ENCODE peak calls at places on chromosomes 4 and X, in seven cellular contexts. One of them, this sample, is unnamed.
A peak's percentile ranks its signal among the peaks of the same experiment; 100 is the strongest.

GRCh38 chr4:38242822-38243384 is 282.7 kb downstream of the PTTG2 start:
- DNase-seq in suprapubic skin: no peak
- DNase-seq in GM12878: no peak
- DNase-seq in breast epithelium: no peak
- DNase-seq in HepG2: no peak
- DNase-seq in stomach: no peak
- DNase-seq in sigmoid colon: no peak
- DNase-seq in this sample: no peak

GRCh38 chr4:61714387-61714890 is 514.3 kb downstream of the ADGRL3 start:
- DNase-seq in suprapubic skin: no peak
- DNase-seq in GM12878: no peak
- DNase-seq in breast epithelium: no peak
- DNase-seq in HepG2: no peak
- DNase-seq in stomach: no peak
- DNase-seq in sigmoid colon: no peak
- DNase-seq in this sample: no peak

GRCh38 chrX:87634361-87634760 is 116.8 kb downstream of the KLHL4 start:
- DNase-seq in suprapubic skin: no peak
- DNase-seq in GM12878: no peak
- DNase-seq in breast epithelium: no peak
- DNase-seq in HepG2: no peak
- DNase-seq in stomach: no peak
- DNase-seq in sigmoid colon: no peak
- DNase-seq in this sample: no peak

GRCh38 chr4:139950568-139950967 is 203.4 kb downstream of the MAML3 start:
- DNase-seq in suprapubic skin: no peak
- DNase-seq in GM12878: peak; percentile 83
- DNase-seq in breast epithelium: no peak
- DNase-seq in HepG2: no peak
- DNase-seq in stomach: no peak
- DNase-seq in sigmoid colon: no peak
- DNase-seq in this sample: no peak

GRCh38 chr4:83231620-83232056 is 53.0 kb downstream of the COQ2 start:
- DNase-seq in suprapubic skin: no peak
- DNase-seq in GM12878: peak; percentile 88
- DNase-seq in breast epithelium: no peak
- DNase-seq in HepG2: peak; percentile 60
- DNase-seq in stomach: no peak
- DNase-seq in sigmoid colon: no peak
- DNase-seq in this sample: no peak

GRCh38 chr4:78962597-78963115 is 23.4 kb upstream of the PAQR3 start:
- DNase-seq in suprapubic skin: no peak
- DNase-seq in GM12878: no peak
- DNase-seq in breast epithelium: no peak
- DNase-seq in HepG2: no peak
- DNase-seq in stomach: no peak
- DNase-seq in sigmoid colon: no peak
- DNase-seq in this sample: no peak

GRCh38 chr4:955161-955921 is 18.0 kb downstream of the DGKQ start:
- DNase-seq in suprapubic skin: no peak
- DNase-seq in GM12878: no peak
- DNase-seq in breast epithelium: peak; percentile 2
- DNase-seq in HepG2: no peak
- DNase-seq in stomach: no peak
- DNase-seq in sigmoid colon: peak; percentile 60
- DNase-seq in this sample: no peak

GRCh38 chrX:43676960-43677582 is 21.0 kb downstream of the MAOA start:
- DNase-seq in suprapubic skin: no peak
- DNase-seq in GM12878: no peak
- DNase-seq in breast epithelium: no peak
- DNase-seq in HepG2: peak; percentile 77
- DNase-seq in stomach: no peak
- DNase-seq in sigmoid colon: no peak
- DNase-seq in this sample: no peak

GRCh38 chrX:18920079-18920478 is 63.8 kb downstream of the PHKA2 start:
- DNase-seq in suprapubic skin: no peak
- DNase-seq in GM12878: no peak
- DNase-seq in breast epithelium: no peak
- DNase-seq in HepG2: no peak
- DNase-seq in stomach: no peak
- DNase-seq in sigmoid colon: peak; percentile 7
- DNase-seq in this sample: no peak

GRCh38 chr4:143768007-143768591 is 67.6 kb upstream of the FREM3 start:
- DNase-seq in suprapubic skin: no peak
- DNase-seq in GM12878: no peak
- DNase-seq in breast epithelium: no peak
- DNase-seq in HepG2: no peak
- DNase-seq in stomach: no peak
- DNase-seq in sigmoid colon: no peak
- DNase-seq in this sample: no peak

DNA sequence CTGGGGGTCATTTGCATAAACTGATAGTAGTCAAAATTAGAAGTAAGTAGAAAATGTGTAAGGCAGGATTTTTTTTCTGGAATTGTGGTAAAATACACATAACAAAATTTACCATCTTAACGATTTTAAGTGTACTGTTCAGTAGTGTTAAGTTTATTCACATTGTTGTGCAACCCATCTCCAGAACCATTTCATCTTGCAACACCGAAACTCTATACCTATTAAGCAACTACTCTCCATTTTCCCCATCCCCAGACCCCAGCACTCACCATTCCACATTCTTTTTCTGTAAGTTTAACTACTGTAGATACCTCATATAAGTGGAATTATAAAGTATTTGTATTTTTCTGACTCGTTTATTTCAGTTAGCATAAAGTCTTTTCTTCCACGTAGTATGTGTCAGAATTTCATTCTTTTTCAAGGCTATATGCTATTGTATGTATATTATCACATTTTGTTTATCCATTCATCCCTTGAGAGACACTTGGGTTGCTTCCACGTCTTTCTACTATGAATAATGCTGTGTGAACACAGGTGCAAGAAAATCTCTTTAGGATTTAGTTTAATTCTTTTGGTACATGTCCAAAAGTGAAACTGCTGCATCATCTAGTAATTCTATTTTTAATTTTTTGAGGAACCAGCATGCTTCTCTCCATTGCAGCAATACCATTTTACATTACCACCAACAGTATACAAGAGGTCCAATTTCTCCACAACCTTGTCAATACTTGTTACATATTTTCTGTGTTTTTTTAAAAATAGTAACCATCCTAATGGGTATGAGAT is 39.1 kb upstream of the NSUN7 start:
- DNase-seq in suprapubic skin: no peak
- DNase-seq in GM12878: no peak
- DNase-seq in breast epithelium: no peak
- DNase-seq in HepG2: no peak
- DNase-seq in stomach: no peak
- DNase-seq in sigmoid colon: no peak
- DNase-seq in this sample: no peak
- TF ChIP-seq POLR2AphosphoS5 in suprapubic skin: no peak
- TF ChIP-seq POLR2AphosphoS5 in GM12878: no peak
- TF ChIP-seq POLR2AphosphoS5 in breast epithelium: no peak
- TF ChIP-seq POLR2AphosphoS5 in HepG2: no peak
- TF ChIP-seq POLR2AphosphoS5 in stomach: no peak
- TF ChIP-seq POLR2AphosphoS5 in sigmoid colon: no peak
- TF ChIP-seq POLR2AphosphoS5 in this sample: no peak

GRCh38 chrX:64205441-64205734 is at the start of gene AMER1:
- DNase-seq in suprapubic skin: peak; percentile 62
- DNase-seq in GM12878: no peak
- DNase-seq in breast epithelium: no peak
- DNase-seq in HepG2: no peak
- DNase-seq in stomach: no peak
- DNase-seq in sigmoid colon: no peak
- DNase-seq in this sample: no peak

GRCh38 chrX:64204701-64205440 is 637 bp downstream of the AMER1 start:
- DNase-seq in suprapubic skin: no peak
- DNase-seq in GM12878: no peak
- DNase-seq in breast epithelium: no peak
- DNase-seq in HepG2: peak; percentile 0
- DNase-seq in stomach: peak; percentile 31
- DNase-seq in sigmoid colon: peak; percentile 71
- DNase-seq in this sample: no peak

GRCh38 chrX:64205735-64206491 is 405 bp upstream of the AMER1 start:
- DNase-seq in suprapubic skin: peak; percentile 95
- DNase-seq in GM12878: peak; percentile 71
- DNase-seq in breast epithelium: peak; percentile 91
- DNase-seq in HepG2: peak; percentile 81
- DNase-seq in stomach: peak; percentile 94
- DNase-seq in sigmoid colon: peak; percentile 97
- DNase-seq in this sample: peak; percentile 72

GRCh38 chrX:64204252-64204651 is 1.3 kb downstream of the AMER1 start:
- DNase-seq in suprapubic skin: no peak
- DNase-seq in GM12878: no peak
- DNase-seq in breast epithelium: no peak
- DNase-seq in HepG2: peak; percentile 55
- DNase-seq in stomach: peak; percentile 29
- DNase-seq in sigmoid colon: peak; percentile 69
- DNase-seq in this sample: no peak

DNA sequence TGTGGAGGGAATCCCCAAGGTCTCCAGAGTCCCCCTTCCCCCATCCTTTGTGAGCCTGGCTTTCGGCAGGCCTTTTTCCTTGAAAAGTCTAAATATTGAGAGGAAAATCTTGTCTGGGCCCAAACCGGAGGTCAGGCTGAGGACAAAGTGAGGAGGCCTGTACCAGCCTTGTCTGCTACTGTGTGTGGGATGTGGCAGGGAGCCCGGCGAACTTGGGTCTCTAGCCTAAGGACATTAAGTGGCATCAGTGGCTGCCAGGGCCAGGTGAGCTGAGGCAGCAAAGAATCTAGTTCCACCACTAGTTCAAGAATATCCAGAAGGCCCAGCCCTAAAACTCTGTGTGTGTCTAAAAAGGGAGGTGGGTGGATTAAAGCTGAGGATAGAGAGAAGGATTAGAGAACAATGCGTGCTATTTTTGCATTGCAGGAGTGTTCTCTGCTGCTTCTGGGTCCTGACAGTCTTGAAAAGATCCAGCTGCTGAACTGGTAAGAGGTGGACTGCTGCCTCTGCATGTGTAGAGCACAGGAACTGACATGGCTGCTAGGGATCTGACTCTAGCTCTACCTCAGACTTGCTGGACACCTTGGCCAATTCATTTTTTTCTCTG is 1.2 kb upstream of the AMER1 start:
- DNase-seq in suprapubic skin: no peak
- DNase-seq in GM12878: no peak
- DNase-seq in breast epithelium: no peak
- DNase-seq in HepG2: no peak
- DNase-seq in stomach: no peak
- DNase-seq in sigmoid colon: peak; percentile 66
- DNase-seq in this sample: no peak
- TF ChIP-seq POLR2AphosphoS5 in suprapubic skin: no peak
- TF ChIP-seq POLR2AphosphoS5 in GM12878: no peak
- TF ChIP-seq POLR2AphosphoS5 in breast epithelium: no peak
- TF ChIP-seq POLR2AphosphoS5 in HepG2: no peak
- TF ChIP-seq POLR2AphosphoS5 in stomach: no peak
- TF ChIP-seq POLR2AphosphoS5 in sigmoid colon: no peak
- TF ChIP-seq POLR2AphosphoS5 in this sample: no peak

GRCh38 chr4:10809905-10810304 is 125.3 kb upstream of the CLNK start:
- DNase-seq in suprapubic skin: no peak
- DNase-seq in GM12878: peak; percentile 40
- DNase-seq in breast epithelium: no peak
- DNase-seq in HepG2: no peak
- DNase-seq in stomach: no peak
- DNase-seq in sigmoid colon: no peak
- DNase-seq in this sample: no peak

GRCh38 chr4:10816571-10816970 is 132.0 kb upstream of the CLNK start:
- DNase-seq in suprapubic skin: no peak
- DNase-seq in GM12878: no peak
- DNase-seq in breast epithelium: no peak
- DNase-seq in HepG2: no peak
- DNase-seq in stomach: no peak
- DNase-seq in sigmoid colon: no peak
- DNase-seq in this sample: no peak

GRCh38 chr4:10808591-10808990 is 124.0 kb upstream of the CLNK start:
- DNase-seq in suprapubic skin: no peak
- DNase-seq in GM12878: no peak
- DNase-seq in breast epithelium: no peak
- DNase-seq in HepG2: no peak
- DNase-seq in stomach: no peak
- DNase-seq in sigmoid colon: peak; percentile 67
- DNase-seq in this sample: no peak

GRCh38 chr4:10810411-10810810 is 125.8 kb upstream of the CLNK start:
- DNase-seq in suprapubic skin: no peak
- DNase-seq in GM12878: no peak
- DNase-seq in breast epithelium: no peak
- DNase-seq in HepG2: no peak
- DNase-seq in stomach: no peak
- DNase-seq in sigmoid colon: no peak
- DNase-seq in this sample: no peak

GRCh38 chr4:10811992-10812391 is 127.4 kb upstream of the CLNK start:
- DNase-seq in suprapubic skin: no peak
- DNase-seq in GM12878: no peak
- DNase-seq in breast epithelium: no peak
- DNase-seq in HepG2: no peak
- DNase-seq in stomach: no peak
- DNase-seq in sigmoid colon: no peak
- DNase-seq in this sample: no peak
- TF ChIP-seq POLR2AphosphoS5 in suprapubic skin: no peak
- TF ChIP-seq POLR2AphosphoS5 in GM12878: no peak
- TF ChIP-seq POLR2AphosphoS5 in breast epithelium: no peak
- TF ChIP-seq POLR2AphosphoS5 in HepG2: no peak
- TF ChIP-seq POLR2AphosphoS5 in stomach: no peak
- TF ChIP-seq POLR2AphosphoS5 in sigmoid colon: no peak
- TF ChIP-seq POLR2AphosphoS5 in this sample: no peak

GRCh38 chr4:146061610-146062324 is 113.8 kb upstream of the LSM6 start:
- DNase-seq in suprapubic skin: no peak
- DNase-seq in GM12878: no peak
- DNase-seq in breast epithelium: no peak
- DNase-seq in HepG2: no peak
- DNase-seq in stomach: no peak
- DNase-seq in sigmoid colon: no peak
- DNase-seq in this sample: no peak

GRCh38 chr4:146059865-146060264 is 115.7 kb upstream of the LSM6 start:
- DNase-seq in suprapubic skin: no peak
- DNase-seq in GM12878: peak; percentile 84
- DNase-seq in breast epithelium: no peak
- DNase-seq in HepG2: no peak
- DNase-seq in stomach: no peak
- DNase-seq in sigmoid colon: no peak
- DNase-seq in this sample: no peak

GRCh38 chr4:146062325-146062715 is 113.2 kb upstream of the LSM6 start:
- DNase-seq in suprapubic skin: no peak
- DNase-seq in GM12878: no peak
- DNase-seq in breast epithelium: no peak
- DNase-seq in HepG2: no peak
- DNase-seq in stomach: no peak
- DNase-seq in sigmoid colon: no peak
- DNase-seq in this sample: no peak

GRCh38 chr4:146058531-146058930 is 117.0 kb upstream of the LSM6 start:
- DNase-seq in suprapubic skin: no peak
- DNase-seq in GM12878: no peak
- DNase-seq in breast epithelium: no peak
- DNase-seq in HepG2: no peak
- DNase-seq in stomach: no peak
- DNase-seq in sigmoid colon: no peak
- DNase-seq in this sample: no peak

DNA sequence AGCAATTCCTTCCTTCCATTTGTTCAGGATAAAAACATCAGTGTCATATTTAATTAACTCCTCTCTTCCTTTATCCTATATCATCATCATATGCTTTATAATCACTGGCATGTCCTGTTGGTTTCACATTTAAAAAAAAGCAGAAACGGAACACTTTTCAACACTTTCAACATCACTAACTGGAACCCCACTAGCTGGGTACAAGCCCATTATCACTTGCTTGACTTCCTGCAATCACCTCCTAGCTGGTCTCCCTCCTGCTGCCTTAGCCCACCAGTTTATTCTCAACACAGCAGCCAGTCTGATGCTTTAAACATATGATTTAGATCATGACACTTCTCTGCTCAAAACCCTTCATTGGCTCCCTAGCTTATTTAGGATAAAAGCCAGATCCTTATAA is 116.4 kb upstream of the LSM6 start:
- DNase-seq in suprapubic skin: no peak
- DNase-seq in GM12878: peak; percentile 57
- DNase-seq in breast epithelium: no peak
- DNase-seq in HepG2: no peak
- DNase-seq in stomach: no peak
- DNase-seq in sigmoid colon: no peak
- DNase-seq in this sample: no peak
- TF ChIP-seq POLR2AphosphoS5 in suprapubic skin: no peak
- TF ChIP-seq POLR2AphosphoS5 in GM12878: no peak
- TF ChIP-seq POLR2AphosphoS5 in breast epithelium: no peak
- TF ChIP-seq POLR2AphosphoS5 in HepG2: no peak
- TF ChIP-seq POLR2AphosphoS5 in stomach: no peak
- TF ChIP-seq POLR2AphosphoS5 in sigmoid colon: no peak
- TF ChIP-seq POLR2AphosphoS5 in this sample: no peak